ENCODE peak calls at places on chromosomes 2 and 18, in five cellular contexts. T is K562, E is left ventricle myocardium inferior, U is esophagus muscularis mucosa, Y is cardiac muscle cell. X is an unnamed sample.
A peak's percentile ranks its signal among the peaks of the same experiment; 100 is the strongest.

GRCh38 chr2:138630164-138630563 is 128.6 kb downstream of the SPOPL start:
- DNase-seq in T (no peak), E (no peak), Y (no peak), U (peak; percentile 85), X (no peak)

GRCh38 chr2:101400048-101400447 is 12.7 kb upstream of the CREG2 start:
- DNase-seq in U (no peak), T (no peak), E (no peak), Y (no peak), X (no peak)

GRCh38 chr2:155393406-155393805 is 694.9 kb downstream of the KCNJ3 start:
- DNase-seq in Y (no peak), E (no peak), T (no peak), U (no peak), X (no peak)

GRCh38 chr18:71625691-71626090 is 918.5 kb downstream of the CBLN2 start:
- DNase-seq in U (no peak), E (no peak), Y (no peak), T (no peak), X (no peak)

GRCh38 chr2:120856421-120856862 is 120.8 kb downstream of the GLI2 start:
- DNase-seq in U (no peak), T (no peak), Y (peak; percentile 56), E (no peak), X (no peak)

GRCh38 chr2:173221937-173222594 is 132.6 kb upstream of the CDCA7 start:
- DNase-seq in E (no peak), U (no peak), T (no peak), Y (no peak), X (no peak)

GRCh38 chr2:216142540-216142939 is 33.4 kb downstream of the XRCC5 start:
- DNase-seq in E (no peak), T (no peak), Y (no peak), U (no peak), X (no peak)

GRCh38 chr2:219542931-219543595 is 546 bp downstream of the CHPF start:
- DNase-seq in U (no peak), Y (peak; percentile 40), T (peak; percentile 55), E (peak; percentile 33), X (no peak)

GRCh38 chr2:235634435-235635152 is 140.8 kb downstream of the AGAP1 start:
- DNase-seq in T (no peak), U (no peak), Y (peak; percentile 43), E (no peak), X (no peak)

GRCh38 chr2:82320296-82320695 is 2015.7 kb upstream of the LRRTM1 start:
- DNase-seq in U (no peak), T (no peak), Y (no peak), E (no peak), X (no peak)

GRCh38 chr2:3643371-3644245 is 14.4 kb upstream of the ALLC start:
- DNase-seq in Y (no peak), U (no peak), E (no peak), T (no peak), X (no peak)

GRCh38 chr2:48471048-48471474 is 58.9 kb upstream of the STON1 start:
- DNase-seq in T (peak; percentile 60), U (no peak), Y (peak; percentile 86), E (no peak), X (no peak)

GRCh38 chr18:35775887-35776286 is 194.3 kb downstream of the GALNT1 start:
- DNase-seq in U (no peak), T (peak; percentile 16), E (no peak), Y (peak; percentile 26), X (no peak)

GRCh38 chr2:166972002-166972401 is 83.7 kb downstream of the XIRP2 start:
- DNase-seq in T (no peak), Y (no peak), E (no peak), U (no peak), X (no peak)

GRCh38 chr2:167681234-167681633 is 566.2 kb downstream of the STK39 start:
- DNase-seq in E (no peak), Y (no peak), T (no peak), U (no peak), X (no peak)

GRCh38 chr2:230684222-230685164 is 28.1 kb upstream of the CAB39 start:
- DNase-seq in E (no peak), Y (no peak), U (no peak), T (no peak), X (no peak)

GRCh38 chr2:219184116-219184515 is 6.0 kb downstream of the RETREG2 start:
- DNase-seq in Y (no peak), E (no peak), T (no peak), U (no peak), X (peak; percentile 22)

GRCh38 chr2:179424571-179424970 is 159.9 kb upstream of the SESTD1 start:
- DNase-seq in Y (no peak), T (no peak), E (no peak), U (no peak), X (no peak)

GRCh38 chr2:149972039-149972438 is 384.5 kb upstream of the MMADHC start:
- DNase-seq in E (no peak), T (no peak), U (no peak), Y (peak; percentile 36), X (no peak)

GRCh38 chr18:12041561-12041960 is 52.1 kb upstream of the ANKRD62 start:
- DNase-seq in T (no peak), U (no peak), E (no peak), Y (peak; percentile 78), X (no peak)

GRCh38 chr18:63440219-63440618 is 17.9 kb upstream of the VPS4B start:
- DNase-seq in Y (no peak), E (peak; percentile 19), U (no peak), T (no peak), X (no peak)

GRCh38 chr2:31271851-31272267 is 37.9 kb downstream of the EHD3 start:
- DNase-seq in T (no peak), E (no peak), U (no peak), Y (peak; percentile 51), X (no peak)

GRCh38 chr2:95346236-95346737 is 49.1 kb downstream of the KCNIP3 start:
- DNase-seq in E (peak; percentile 79), U (no peak), T (peak; percentile 78), Y (peak; percentile 80), X (no peak)

GRCh38 chr2:137964066-137964858 is at the start of gene HNMT:
- DNase-seq in U (no peak), T (peak; percentile 80), E (no peak), Y (peak; percentile 87), X (no peak)

GRCh38 chr2:8886876-8887275 is 49.5 kb upstream of the KIDINS220 start:
- DNase-seq in U (no peak), T (no peak), E (no peak), Y (no peak), X (no peak)

GRCh38 chr18:32259553-32259952 is 69.7 kb downstream of the MEP1B start:
- DNase-seq in E (no peak), T (no peak), U (no peak), Y (no peak), X (no peak)

GRCh38 chr2:150047731-150048130 is 439.7 kb downstream of the RND3 start:
- DNase-seq in T (no peak), U (no peak), Y (peak; percentile 4), E (no peak), X (no peak)

GRCh38 chr2:219353129-219353528 is 20.6 kb upstream of the RESP18 start:
- DNase-seq in T (no peak), U (no peak), Y (no peak), E (no peak), X (no peak)

GRCh38 chr2:174745142-174745541 is 19.1 kb downstream of the CHRNA1 start:
- DNase-seq in T (no peak), Y (no peak), U (no peak), E (no peak), X (no peak)

GRCh38 chr2:154704991-154705390 is 6.5 kb downstream of the KCNJ3 start:
- DNase-seq in U (no peak), Y (no peak), T (no peak), E (no peak), X (no peak)

GRCh38 chr2:20421988-20422678 is 24.7 kb upstream of the RHOB start:
- DNase-seq in T (no peak), E (peak; percentile 97), Y (peak; percentile 94), U (no peak), X (no peak)

GRCh38 chr18:11752116-11752911 is 63.2 kb downstream of the GNAL start:
- DNase-seq in Y (peak; percentile 36), T (peak; percentile 8), U (no peak), E (no peak), X (no peak)

GRCh38 chr18:39591647-39592046 is 2026.0 kb upstream of the CELF4 start:
- DNase-seq in U (no peak), Y (no peak), T (no peak), E (no peak), X (no peak)

GRCh38 chr2:148885988-148886387 is 11.0 kb downstream of the KIF5C start:
- DNase-seq in T (no peak), U (no peak), E (no peak), Y (no peak), X (no peak)
- H3K27ac ChIP-seq in T (no peak overlapping the region), U (no peak overlapping the region), E (no peak overlapping the region), Y (no peak overlapping the region), X (no peak overlapping the region)

DNA sequence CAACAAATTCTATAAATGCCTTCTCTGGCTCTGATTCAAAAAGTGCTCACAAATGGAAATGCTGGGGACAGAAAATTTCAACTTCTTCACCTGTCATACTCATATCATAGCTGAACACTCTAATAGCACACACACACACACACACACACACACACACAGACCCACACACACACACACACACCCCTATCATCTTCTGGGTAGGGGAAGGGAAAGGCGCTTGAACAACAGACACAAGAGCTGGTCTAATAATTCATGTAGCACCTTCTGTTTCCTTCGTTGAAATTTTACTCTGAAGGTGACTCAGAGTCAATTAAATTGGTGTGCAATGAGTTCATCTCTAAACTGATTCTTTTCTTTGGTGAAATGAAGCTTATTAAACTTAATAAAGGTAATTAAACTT is 32.9 kb downstream of the CD28 start:
- DNase-seq in E (no peak), Y (no peak), T (no peak), U (no peak), X (no peak)
- H3K27ac ChIP-seq in E (no peak overlapping the region), Y (no peak overlapping the region), T (no peak overlapping the region), U (no peak overlapping the region), X (no peak overlapping the region)

DNA sequence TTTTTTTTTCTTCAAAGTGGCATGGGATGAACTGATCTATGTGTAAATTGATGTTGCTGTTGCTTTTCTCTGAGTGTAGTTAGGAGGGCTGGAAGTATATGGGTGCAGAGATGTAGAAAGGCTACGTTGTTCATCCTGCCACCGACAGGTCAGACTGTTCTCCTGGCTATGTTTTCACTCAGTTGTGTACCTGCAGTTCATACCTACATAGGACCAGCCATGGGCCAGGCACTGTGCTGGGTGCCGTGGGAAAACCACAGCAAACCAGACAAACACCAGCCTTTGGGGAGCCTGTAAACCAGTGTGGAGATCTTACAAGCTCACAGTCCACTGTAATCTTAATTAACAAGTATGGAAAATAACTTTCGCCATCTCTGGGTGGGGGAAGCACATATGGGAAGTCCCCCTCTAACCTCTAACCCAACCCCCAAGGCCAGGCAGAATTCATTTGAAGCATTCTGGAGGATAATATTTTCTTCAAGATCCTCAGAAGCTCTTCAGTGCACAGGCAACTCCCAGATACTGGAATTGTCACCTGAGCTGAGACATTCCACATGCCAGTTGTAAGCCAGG is 12.7 kb downstream of the NCK2 start:
- DNase-seq in E (no peak), Y (no peak), T (no peak), U (no peak), X (no peak)
- H3K27ac ChIP-seq in E (no peak overlapping the region), Y (no peak overlapping the region), T (no peak overlapping the region), U (no peak overlapping the region), X (no peak overlapping the region)

DNA sequence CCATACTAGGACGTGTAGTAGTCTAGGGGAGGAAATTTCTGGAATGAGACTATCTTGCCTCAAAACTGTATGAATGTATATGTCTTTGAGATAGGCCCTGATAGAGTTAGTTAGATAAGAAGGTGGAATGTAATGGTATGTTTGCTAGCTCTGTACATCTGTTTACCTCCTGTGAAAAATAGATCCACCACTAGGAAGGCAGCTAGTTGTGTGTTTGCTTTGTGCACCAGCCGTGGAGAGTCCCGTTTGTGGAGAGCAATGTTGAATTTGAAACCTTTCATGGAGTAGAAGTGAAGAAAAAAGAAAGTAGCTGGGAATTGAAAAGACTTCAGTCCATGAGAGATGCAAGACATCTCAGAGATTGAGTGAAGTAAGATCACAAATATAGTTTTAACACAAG is 25.4 kb downstream of the ASXL3 start:
- DNase-seq in Y (no peak), E (no peak), U (no peak), T (no peak), X (no peak)
- H3K27ac ChIP-seq in Y (no peak overlapping the region), E (no peak overlapping the region), U (no peak overlapping the region), T (no peak overlapping the region), X (no peak overlapping the region)

X was measured in vagina.